ENCODE peak calls at places on chromosomes 12 and 14, in eight cellular contexts. U, S, Y, O, Z, G, F and C are unnamed samples. For H3K4me1, the result is how much of the 10 kb centered on the place peaks cover.

GRCh38 chr14:73014105-73014504 is 12.8 kb downstream of the ZFYVE1 start:
- DNase-seq in U (no peak), S (no peak), G (no peak), Y (no peak), Z (no peak), F (no peak), O (peak), C (no peak)

GRCh38 chr12:131140697-131141096 is 187.0 kb downstream of the ADGRD1 start:
- DNase-seq in S (peak), Y (no peak), G (no peak), Z (no peak), O (no peak), F (no peak), U (no peak), C (no peak)

GRCh38 chr12:42446761-42447160 is 120.8 kb downstream of the PPHLN1 start:
- DNase-seq in Z (no peak), O (no peak), S (no peak), Y (no peak), G (no peak), F (no peak), U (no peak), C (no peak)

GRCh38 chr12:1832801-1833595 is 12.6 kb downstream of the LRTM2 start:
- DNase-seq in F (no peak), Z (no peak), Y (peak), O (no peak), G (no peak), S (peak), U (no peak), C (no peak)

GRCh38 chr12:69925291-69925690 is 100.3 kb downstream of the MYRFL start:
- DNase-seq in Z (no peak), U (no peak), S (no peak), F (no peak), O (no peak), Y (no peak), G (no peak), C (no peak)

GRCh38 chr14:80926706-80927384 is 14.7 kb downstream of the CEP128 start:
- DNase-seq in F (no peak), G (no peak), Y (peak), O (peak), S (no peak), Z (no peak), U (no peak), C (no peak)

GRCh38 chr14:90458536-90458935 is 61.7 kb downstream of the CALM1 start:
- DNase-seq in Y (no peak), S (no peak), F (peak), G (no peak), O (no peak), Z (no peak), U (no peak), C (no peak)

GRCh38 chr12:93448796-93449195 is 7.0 kb upstream of the UBE2N start:
- DNase-seq in Z (no peak), U (peak), Y (no peak), S (no peak), G (no peak), O (no peak), F (peak), C (peak)

GRCh38 chr14:77040995-77041744 is 12.7 kb upstream of the IRF2BPL start:
- DNase-seq in Z (peak), S (peak), O (no peak), Y (no peak), G (no peak), U (no peak), F (no peak), C (peak)

GRCh38 chr12:101297661-101298060 is 17.8 kb downstream of the UTP20 start:
- DNase-seq in Y (no peak), G (no peak), F (no peak), Z (no peak), S (no peak), O (peak), U (no peak), C (no peak)

GRCh38 chr14:31819281-31819680 is 257.8 kb upstream of the ARHGAP5 start:
- DNase-seq in F (no peak), Z (no peak), O (no peak), G (no peak), U (no peak), Y (no peak), S (no peak), C (no peak)

GRCh38 chr14:22542360-22542759 is 46.7 kb downstream of the DAD1 start:
- DNase-seq in O (no peak), Y (no peak), S (no peak), Z (no peak), U (no peak), G (no peak), F (no peak), C (no peak)

GRCh38 chr12:65761301-65761700 is 63.0 kb upstream of the HMGA2 start:
- DNase-seq in O (no peak), Z (no peak), U (no peak), Y (no peak), F (no peak), S (no peak), G (no peak), C (no peak)

GRCh38 chr14:64410084-64410774 is 22.1 kb downstream of the MTHFD1 start:
- DNase-seq in G (no peak), S (no peak), F (no peak), O (peak), Z (no peak), Y (no peak), U (no peak), C (no peak)

GRCh38 chr12:52235822-52236291 is 2.8 kb downstream of the KRT7 start:
- DNase-seq in Y (no peak), Z (no peak), O (no peak), U (peak), S (peak), F (no peak), G (no peak), C (peak)

GRCh38 chr12:6807170-6807569 is 14.5 kb upstream of the GPR162 start:
- DNase-seq in S (no peak), O (no peak), Y (no peak), U (no peak), F (no peak), G (no peak), Z (no peak), C (no peak)

GRCh38 chr12:53793221-53793620 is 41.4 kb upstream of the CISTR start:
- DNase-seq in F (no peak), U (no peak), O (no peak), G (no peak), Z (no peak), Y (no peak), S (no peak), C (no peak)

GRCh38 chr14:86712727-86713126 is 1182.8 kb downstream of the FLRT2 start:
- DNase-seq in O (no peak), Y (no peak), U (no peak), S (no peak), Z (no peak), G (no peak), F (no peak), C (no peak)

GRCh38 chr14:75572104-75572503 is 6.3 kb upstream of the FLVCR2 start:
- DNase-seq in F (no peak), U (no peak), G (no peak), O (no peak), Z (no peak), Y (no peak), S (no peak), C (no peak)

GRCh38 chr14:74913986-74914573 is 9.0 kb downstream of the RPS6KL1 start:
- DNase-seq in Z (peak), S (peak), U (peak), Y (peak), G (peak), O (peak), F (peak), C (peak)

GRCh38 chr12:126067930-126068329 is 1002.7 kb downstream of the AACS start:
- DNase-seq in U (no peak), Z (no peak), G (no peak), S (no peak), Y (no peak), O (no peak), F (no peak), C (no peak)

GRCh38 chr14:38721822-38722431 is 381.1 kb downstream of the SEC23A start:
- DNase-seq in G (peak), O (peak), Z (no peak), F (peak), U (peak), S (no peak), Y (no peak), C (peak)

GRCh38 chr14:94524093-94524492 is 14.8 kb upstream of the SERPINA12 start:
- DNase-seq in O (no peak), G (no peak), F (no peak), Z (no peak), Y (no peak), U (no peak), S (no peak), C (no peak)

GRCh38 chr12:55842681-55843429 is at the start of gene MMP19:
- DNase-seq in S (peak), O (peak), Z (no peak), Y (no peak), U (no peak), G (peak), F (no peak), C (no peak)
- H3K4me1 ChIP-seq in S (under half), O (under half), Z (under half), Y (under half), U (under half), G (under half), F (under half), C (under half)

GRCh38 chr12:95623554-95624170 is 72.4 kb upstream of the USP44 start:
- DNase-seq in O (peak), S (no peak), U (peak), F (peak), Z (peak), G (no peak), Y (peak), C (peak)
- H3K27ac ChIP-seq in O (peak), S (peak), U (peak), F (no peak), Z (no peak), G (peak), Y (peak), C (peak)

GRCh38 chr12:45831590-45831989 is 102.1 kb downstream of the ARID2 start:
- DNase-seq in U (no peak), S (no peak), Y (no peak), F (no peak), Z (no peak), O (no peak), G (no peak), C (no peak)
- TF ChIP-seq POLR2A in U (no peak), S (no peak), Y (no peak), F (no peak), Z (no peak), O (no peak), G (no peak), C (no peak)

GRCh38 chr12:4272976-4273650 is 449 bp upstream of the CCND2 start:
- DNase-seq in U (no peak), G (no peak), O (no peak), Z (no peak), S (no peak), F (no peak), Y (no peak), C (no peak)
- H3K4me1 ChIP-seq in U (half or more), G (under half), O (under half), Z (under half), S (half or more), F (under half), Y (half or more), C (half or more)

DNA sequence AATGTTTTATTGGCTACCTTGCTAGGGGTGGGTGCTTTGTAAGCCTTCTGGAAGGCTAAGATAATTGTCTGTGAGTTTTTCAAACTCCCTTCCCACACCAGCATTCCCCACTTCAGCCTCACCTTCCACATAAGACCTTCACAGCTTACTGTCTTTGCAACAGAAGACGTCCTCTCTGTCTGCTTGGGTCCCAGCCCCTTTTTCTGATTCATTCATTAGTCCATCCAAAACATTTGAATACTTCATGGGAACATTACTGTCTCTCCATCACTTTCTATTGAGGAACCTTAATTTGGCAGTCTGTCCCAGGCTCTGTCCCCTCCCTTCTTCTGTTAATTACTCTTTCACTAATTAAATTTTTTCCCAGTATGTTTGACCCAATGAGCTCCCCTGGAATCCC is 965 bp upstream of the MARCHF9 start:
- DNase-seq in U (no peak), O (no peak), G (no peak), Z (no peak), S (no peak), Y (no peak), F (no peak), C (no peak)
- H3K27ac ChIP-seq in U (no peak), O (no peak), G (no peak), Z (no peak), S (no peak), Y (no peak), F (peak), C (peak)

GRCh38 chr12:14257734-14258467 is 107.6 kb upstream of the ATF7IP start:
- DNase-seq in U (peak), G (peak), S (peak), Z (peak), O (peak), Y (peak), F (peak), C (peak)
- TF ChIP-seq POLR2A in U (no peak), G (no peak), S (no peak), Z (peak), O (no peak), Y (peak), F (no peak), C (no peak)

GRCh38 chr12:132495629-132496207 is 5.8 kb downstream of the FBRSL1 start:
- DNase-seq in G (no peak), O (no peak), U (no peak), S (no peak), Y (no peak), F (no peak), Z (no peak), C (peak)

GRCh38 chr12:132496270-132496669 is 6.3 kb downstream of the FBRSL1 start:
- DNase-seq in S (no peak), F (no peak), O (no peak), Y (no peak), Z (no peak), U (no peak), G (no peak), C (no peak)

GRCh38 chr12:132497514-132498405 is 7.8 kb downstream of the FBRSL1 start:
- DNase-seq in G (no peak), F (no peak), Z (no peak), O (no peak), S (no peak), Y (no peak), U (no peak), C (no peak)

GRCh38 chr12:132495165-132495544 is 5.2 kb downstream of the FBRSL1 start:
- DNase-seq in F (no peak), G (no peak), Z (no peak), S (no peak), O (no peak), U (no peak), Y (no peak), C (no peak)

GRCh38 chr12:132496710-132497109 is 6.8 kb downstream of the FBRSL1 start:
- DNase-seq in S (no peak), F (no peak), Y (no peak), O (no peak), Z (no peak), U (no peak), G (no peak), C (no peak)
- H3K4me1 ChIP-seq in S (half or more), F (half or more), Y (half or more), O (under half), Z (under half), U (half or more), G (under half), C (half or more)